ENCODE peak calls at places on chromosomes 11 and 22, in five cellular contexts. Q is prostate gland, J is left ventricle myocardium inferior, L is neural progenitor cell, P is thoracic aorta. T is an unnamed sample.

GRCh38 chr11:67584881-67585873 is 1.6 kb downstream of the GSTP1 start:
- DNase-seq in Q (no peak), J (no peak), L (no peak), P (no peak), T (peak; percentile 26)

GRCh38 chr22:36465232-36466021 is 16.0 kb downstream of the TXN2 start:
- DNase-seq in Q (peak; percentile 89), J (peak; percentile 75), L (no peak), P (no peak), T (peak; percentile 96)

GRCh38 chr11:78040691-78041379 is 17.8 kb upstream of the KCTD14 start:
- DNase-seq in Q (no peak), J (no peak), L (no peak), P (no peak), T (peak; percentile 47)

GRCh38 chr11:86314636-86315035 is 12.6 kb downstream of the HIKESHI start:
- DNase-seq in Q (no peak), J (no peak), L (no peak), P (no peak), T (no peak)

GRCh38 chr11:8699903-8700302 is 17.3 kb downstream of the RPL27A start:
- DNase-seq in Q (no peak), J (no peak), L (peak; percentile 15), P (no peak), T (no peak)

GRCh38 chr22:25482868-25483639 is 81.4 kb upstream of the GRK3 start:
- DNase-seq in Q (peak; percentile 63), J (no peak), L (no peak), P (no peak), T (peak; percentile 78)

GRCh38 chr11:133681901-133682300 is 149.6 kb upstream of the OPCML start:
- DNase-seq in Q (no peak), J (no peak), L (peak; percentile 28), P (no peak), T (no peak)

GRCh38 chr22:45291061-45291930 is 6.5 kb downstream of the UPK3A start:
- DNase-seq in Q (no peak), J (no peak), L (no peak), P (no peak), T (no peak)

GRCh38 chr11:120632579-120632978 is 121.0 kb downstream of the GRIK4 start:
- DNase-seq in Q (no peak), J (no peak), L (no peak), P (no peak), T (no peak)

GRCh38 chr11:77589521-77590193 is at the start of gene AQP11:
- DNase-seq in Q (peak; percentile 83), J (peak; percentile 87), L (peak; percentile 96), P (peak; percentile 41), T (peak; percentile 94)

GRCh38 chr11:1300569-1301187 is 8.8 kb downstream of the TOLLIP start:
- DNase-seq in Q (no peak), J (no peak), L (no peak), P (no peak), T (no peak)

GRCh38 chr11:119065369-119065768 is 2.2 kb upstream of the VPS11 start:
- DNase-seq in Q (no peak), J (no peak), L (peak; percentile 43), P (no peak), T (no peak)

GRCh38 chr22:38861927-38862326 is 10.1 kb downstream of the CBX6 start:
- DNase-seq in Q (no peak), J (no peak), L (no peak), P (no peak), T (no peak)

GRCh38 chr11:73838443-73839122 is 38.1 kb downstream of the COA4 start:
- DNase-seq in Q (no peak), J (no peak), L (peak; percentile 38), P (no peak), T (peak; percentile 33)

GRCh38 chr11:107860688-107861087 is 2.1 kb upstream of the SLC35F2 start:
- DNase-seq in Q (no peak), J (no peak), L (no peak), P (no peak), T (no peak)

GRCh38 chr22:37214431-37215025 is 2.3 kb upstream of the SSTR3 start:
- DNase-seq in Q (no peak), J (no peak), L (no peak), P (no peak), T (no peak)

GRCh38 chr22:27724706-27725105 is 76.8 kb downstream of the MN1 start:
- DNase-seq in Q (no peak), J (no peak), L (no peak), P (no peak), T (no peak)

GRCh38 chr11:130122141-130122575 is 37.4 kb upstream of the ST14 start:
- DNase-seq in Q (no peak), J (no peak), L (no peak), P (no peak), T (no peak)

GRCh38 chr22:37430941-37431340 is 3.7 kb upstream of the ELFN2 start:
- DNase-seq in Q (no peak), J (no peak), L (no peak), P (no peak), T (no peak)

GRCh38 chr11:64053699-64054098 is 18.0 kb downstream of the FLRT1 start:
- DNase-seq in Q (no peak), J (no peak), L (peak; percentile 56), P (no peak), T (peak; percentile 44)

GRCh38 chr11:61974766-61975631 is 7.6 kb upstream of the FTH1 start:
- DNase-seq in Q (peak; percentile 60), J (no peak), L (no peak), P (no peak), T (peak; percentile 75)
- H3K4me1 ChIP-seq in Q (peaks cover 33% of the 10 kb centered on the region), J (peaks cover 87% of the 10 kb centered on the region), L (peaks cover 22% of the 10 kb centered on the region), P (peaks cover 55% of the 10 kb centered on the region), T (peaks cover 91% of the 10 kb centered on the region)

GRCh38 chr11:2779499-2779980 is 79.7 kb upstream of the KCNQ1OT1 start:
- DNase-seq in Q (no peak), J (no peak), L (no peak), P (no peak), T (peak; percentile 1)
- H3K27ac ChIP-seq in Q (peak overlapping the region; percentile 74), J (peak overlapping the region; percentile 96), L (no peak overlapping the region), P (no peak overlapping the region), T (peak overlapping the region; percentile 92)

GRCh38 chr22:47944941-47945340 is 1182.5 kb downstream of the TBC1D22A start:
- DNase-seq in Q (no peak), J (no peak), L (no peak), P (no peak), T (no peak)
- H3K9me3 ChIP-seq in Q (no peaks in the 10 kb centered on the region), J (no peaks in the 10 kb centered on the region), L (no peaks in the 10 kb centered on the region), P (no peaks in the 10 kb centered on the region), T (no peaks in the 10 kb centered on the region)

DNA sequence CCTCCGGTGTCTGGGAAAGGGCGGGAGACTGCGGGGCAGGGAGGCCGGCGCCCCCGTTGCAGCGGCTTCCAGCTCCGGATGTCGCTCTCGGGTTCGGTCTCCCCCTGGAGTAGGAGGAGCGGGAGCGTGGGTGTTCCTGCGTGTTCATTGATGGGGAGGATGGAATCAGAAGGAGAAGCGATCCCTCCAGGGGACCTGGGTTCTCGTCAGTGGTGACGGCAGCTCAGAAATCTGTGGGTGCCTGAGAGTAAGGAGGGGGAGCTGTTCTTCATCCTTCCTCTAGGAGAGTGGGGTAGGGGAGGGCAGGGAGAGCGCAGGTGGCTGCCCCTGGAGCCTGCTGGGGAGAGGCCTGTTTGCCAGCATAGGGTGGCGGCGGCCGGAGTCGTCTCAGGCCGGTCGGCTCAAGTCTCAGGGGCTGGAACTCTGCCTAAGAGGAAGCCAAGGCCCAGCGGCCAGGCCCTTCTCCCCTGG is 1.1 kb downstream of the UBASH3B start:
- DNase-seq in Q (peak; percentile 13), J (peak; percentile 36), L (peak; percentile 70), P (no peak), T (peak; percentile 71)
- H3K4me1 ChIP-seq in Q (no peaks in the 10 kb centered on the region), J (peaks cover 35% of the 10 kb centered on the region), L (peaks cover 14% of the 10 kb centered on the region), P (peaks cover 10% of the 10 kb centered on the region), T (peaks cover 14% of the 10 kb centered on the region)

GRCh38 chr11:22733849-22734248 is 67.4 kb downstream of the GAS2 start:
- DNase-seq in Q (no peak), J (no peak), L (no peak), P (no peak), T (no peak)

GRCh38 chr11:22733433-22733832 is 67.0 kb downstream of the GAS2 start:
- DNase-seq in Q (no peak), J (no peak), L (no peak), P (no peak), T (no peak)

GRCh38 chr11:22732588-22732987 is 66.2 kb downstream of the GAS2 start:
- DNase-seq in Q (no peak), J (no peak), L (no peak), P (no peak), T (no peak)

GRCh38 chr11:22728600-22729394 is 62.4 kb downstream of the GAS2 start:
- DNase-seq in Q (no peak), J (no peak), L (no peak), P (no peak), T (no peak)

GRCh38 chr11:22730319-22730718 is 63.9 kb downstream of the GAS2 start:
- DNase-seq in Q (no peak), J (no peak), L (peak; percentile 11), P (no peak), T (no peak)
- H3K27ac ChIP-seq in Q (no peak overlapping the region), J (no peak overlapping the region), L (no peak overlapping the region), P (no peak overlapping the region), T (no peak overlapping the region)

GRCh38 chr22:49356428-49356827 is 471.2 kb downstream of the BRD1 start:
- DNase-seq in Q (no peak), J (no peak), L (no peak), P (no peak), T (no peak)
- H3K9me3 ChIP-seq in Q (no peaks in the 10 kb centered on the region), J (peaks cover 16% of the 10 kb centered on the region), L (no peaks in the 10 kb centered on the region), P (no peaks in the 10 kb centered on the region), T (no peaks in the 10 kb centered on the region)

DNA sequence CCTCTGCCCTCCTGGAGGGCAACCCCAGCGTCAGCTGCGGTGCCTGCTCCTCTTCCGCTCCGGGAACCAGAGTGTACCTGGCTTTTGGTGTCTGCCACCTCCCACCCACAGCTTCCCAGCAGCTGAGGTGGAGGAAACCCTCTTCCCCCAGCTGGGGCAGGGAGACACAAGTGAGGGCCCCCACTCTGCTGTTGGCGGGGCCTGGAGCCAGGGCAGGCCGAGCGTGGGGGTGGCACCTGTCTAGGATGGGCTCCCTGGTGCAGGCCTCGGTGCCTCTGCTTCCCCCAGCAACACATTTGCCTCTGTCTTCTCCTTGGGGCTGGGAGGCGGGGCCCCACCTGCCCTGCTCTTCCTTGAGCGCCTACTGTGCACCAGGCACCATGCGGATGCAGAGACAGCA is 6.4 kb downstream of the OSM start:
- DNase-seq in Q (no peak), J (no peak), L (no peak), P (no peak), T (no peak)
- H3K4me1 ChIP-seq in Q (peaks cover 3% of the 10 kb centered on the region), J (peaks cover 15% of the 10 kb centered on the region), L (peaks cover 5% of the 10 kb centered on the region), P (peaks cover 2% of the 10 kb centered on the region), T (peaks cover 9% of the 10 kb centered on the region)

GRCh38 chr22:46634011-46634699 is 14.0 kb downstream of the GRAMD4 start:
- DNase-seq in Q (no peak), J (no peak), L (no peak), P (no peak), T (no peak)

GRCh38 chr22:46631113-46631512 is 10.9 kb downstream of the GRAMD4 start:
- DNase-seq in Q (no peak), J (no peak), L (no peak), P (no peak), T (no peak)

GRCh38 chr22:46633334-46633890 is 13.2 kb downstream of the GRAMD4 start:
- DNase-seq in Q (no peak), J (no peak), L (no peak), P (no peak), T (no peak)

GRCh38 chr22:46635756-46636155 is 15.6 kb downstream of the GRAMD4 start:
- DNase-seq in Q (no peak), J (no peak), L (peak; percentile 50), P (no peak), T (no peak)

GRCh38 chr22:46632646-46633249 is 12.6 kb downstream of the GRAMD4 start:
- DNase-seq in Q (no peak), J (no peak), L (no peak), P (no peak), T (no peak)
- H3K27ac ChIP-seq in Q (no peak overlapping the region), J (peak overlapping the region; percentile 74), L (no peak overlapping the region), P (no peak overlapping the region), T (no peak overlapping the region)

T was measured in thyroid gland.